ENCODE peak calls at places on chromosome 6, in eight cellular contexts. D is H54, O is A673, E is AG10803, Y is PC-9, A is AML-193, H is fibroblast of the aortic adventitia, T is WTC11. C is an unnamed sample.

GRCh38 chr6:165308926-165309731 is at the start of gene C6orf118:
- DNase-seq in A (no peak), E (peak; percentile 17), H (peak; percentile 61), T (peak; percentile 84), D (peak; percentile 70), Y (no peak), O (peak; percentile 74), C (no peak)

GRCh38 chr6:20644667-20645370 is 110.6 kb downstream of the CDKAL1 start:
- DNase-seq in A (no peak), H (no peak), D (no peak), Y (no peak), O (no peak), E (peak; percentile 44), T (no peak), C (no peak)

GRCh38 chr6:107697682-107698081 is 126.4 kb downstream of the SCML4 start:
- DNase-seq in T (no peak), Y (no peak), O (no peak), D (no peak), A (no peak), E (peak; percentile 47), H (peak; percentile 62), C (no peak)

GRCh38 chr6:44828780-44829179 is 441.3 kb downstream of the CDC5L start:
- DNase-seq in Y (no peak), T (no peak), E (no peak), H (no peak), A (no peak), D (no peak), O (no peak), C (no peak)

GRCh38 chr6:6685249-6685667 is 96.7 kb downstream of the LY86 start:
- DNase-seq in D (no peak), E (peak; percentile 74), T (no peak), H (peak; percentile 30), Y (no peak), O (no peak), A (peak; percentile 14), C (no peak)

GRCh38 chr6:64259372-64259771 is 623.8 kb downstream of the PHF3 start:
- DNase-seq in A (no peak), H (no peak), D (no peak), O (no peak), Y (no peak), T (no peak), E (no peak), C (no peak)

GRCh38 chr6:160733045-160733646 is 31.1 kb downstream of the PLG start:
- DNase-seq in A (peak; percentile 40), O (peak; percentile 64), D (peak; percentile 3), H (peak; percentile 48), Y (peak; percentile 6), T (peak; percentile 47), E (peak; percentile 63), C (no peak)

GRCh38 chr6:119147101-119148053 is 68.9 kb upstream of the FAM184A start:
- DNase-seq in Y (peak; percentile 78), H (peak; percentile 98), E (peak; percentile 92), D (peak; percentile 61), A (peak; percentile 90), O (peak; percentile 67), T (no peak), C (peak; percentile 75)

GRCh38 chr6:142045380-142046270 is 87.1 kb upstream of the GJE1 start:
- DNase-seq in Y (no peak), E (peak; percentile 74), O (peak; percentile 48), A (peak; percentile 8), T (no peak), H (peak; percentile 68), D (no peak), C (no peak)

GRCh38 chr6:105077592-105078463 is 102.0 kb downstream of the POPDC3 start:
- DNase-seq in A (peak; percentile 76), Y (no peak), T (no peak), O (peak; percentile 77), D (no peak), H (peak; percentile 73), E (peak; percentile 54), C (no peak)

GRCh38 chr6:110590821-110591351 is 114.5 kb upstream of the SLC22A16 start:
- DNase-seq in D (no peak), H (peak; percentile 15), O (no peak), T (no peak), E (peak; percentile 22), A (no peak), Y (no peak), C (no peak)